ENCODE peak calls at places on chromosomes 12 and 14, in seven cellular contexts. One of them, this sample, is unnamed. For H3K4me1, the result is how much of the 10 kb centered on the place peaks cover.

GRCh38 chr12:14157129-14157747 is 175.8 kb upstream of the GRIN2B start:
- DNase-seq in ovary: no peak
- DNase-seq in cardiac muscle cell: no peak
- DNase-seq in neural progenitor cell: no peak
- DNase-seq in suprapubic skin: no peak
- DNase-seq in ascending aorta: no peak
- DNase-seq in right lobe of liver: no peak
- DNase-seq in this sample: no peak

GRCh38 chr12:123991402-123991951 is 18.5 kb downstream of the ZNF664 start:
- DNase-seq in ovary: no peak
- DNase-seq in cardiac muscle cell: no peak
- DNase-seq in neural progenitor cell: no peak
- DNase-seq in suprapubic skin: no peak
- DNase-seq in ascending aorta: no peak
- DNase-seq in right lobe of liver: no peak
- DNase-seq in this sample: no peak

GRCh38 chr12:91695964-91696363 is 449.7 kb downstream of the BTG1 start:
- DNase-seq in ovary: no peak
- DNase-seq in cardiac muscle cell: no peak
- DNase-seq in neural progenitor cell: no peak
- DNase-seq in suprapubic skin: no peak
- DNase-seq in ascending aorta: no peak
- DNase-seq in right lobe of liver: no peak
- DNase-seq in this sample: no peak

GRCh38 chr14:51094282-51094821 is 553 bp downstream of the TRIM9 start:
- DNase-seq in ovary: peak
- DNase-seq in cardiac muscle cell: peak
- DNase-seq in neural progenitor cell: peak
- DNase-seq in suprapubic skin: no peak
- DNase-seq in ascending aorta: no peak
- DNase-seq in right lobe of liver: peak
- DNase-seq in this sample: no peak

GRCh38 chr14:76546426-76547221 is 170.7 kb downstream of the ESRRB start:
- DNase-seq in ovary: no peak
- DNase-seq in cardiac muscle cell: peak
- DNase-seq in neural progenitor cell: peak
- DNase-seq in suprapubic skin: no peak
- DNase-seq in ascending aorta: no peak
- DNase-seq in right lobe of liver: no peak
- DNase-seq in this sample: no peak

GRCh38 chr14:36519431-36520321 is at the start of gene NKX2-1:
- DNase-seq in ovary: no peak
- DNase-seq in cardiac muscle cell: no peak
- DNase-seq in neural progenitor cell: peak
- DNase-seq in suprapubic skin: no peak
- DNase-seq in ascending aorta: no peak
- DNase-seq in right lobe of liver: no peak
- DNase-seq in this sample: no peak

GRCh38 chr12:10252201-10252600 is 39.5 kb downstream of the GABARAPL1 start:
- DNase-seq in ovary: no peak
- DNase-seq in cardiac muscle cell: no peak
- DNase-seq in neural progenitor cell: no peak
- DNase-seq in suprapubic skin: no peak
- DNase-seq in ascending aorta: no peak
- DNase-seq in right lobe of liver: no peak
- DNase-seq in this sample: no peak

GRCh38 chr12:91818236-91819131 is 327.2 kb downstream of the BTG1 start:
- DNase-seq in ovary: no peak
- DNase-seq in cardiac muscle cell: no peak
- DNase-seq in neural progenitor cell: peak
- DNase-seq in suprapubic skin: no peak
- DNase-seq in ascending aorta: no peak
- DNase-seq in right lobe of liver: no peak
- DNase-seq in this sample: no peak

GRCh38 chr14:89787525-89787924 is 167.0 kb downstream of the EFCAB11 start:
- DNase-seq in ovary: no peak
- DNase-seq in cardiac muscle cell: no peak
- DNase-seq in neural progenitor cell: no peak
- DNase-seq in suprapubic skin: no peak
- DNase-seq in ascending aorta: no peak
- DNase-seq in right lobe of liver: no peak
- DNase-seq in this sample: no peak

GRCh38 chr14:100610511-100611217 is 23.4 kb upstream of the BEGAIN start:
- DNase-seq in ovary: no peak
- DNase-seq in cardiac muscle cell: no peak
- DNase-seq in neural progenitor cell: no peak
- DNase-seq in suprapubic skin: peak
- DNase-seq in ascending aorta: no peak
- DNase-seq in right lobe of liver: peak
- DNase-seq in this sample: no peak

GRCh38 chr14:49134940-49135339 is 451.2 kb downstream of the RPS29 start:
- DNase-seq in ovary: peak
- DNase-seq in cardiac muscle cell: no peak
- DNase-seq in neural progenitor cell: peak
- DNase-seq in suprapubic skin: no peak
- DNase-seq in ascending aorta: no peak
- DNase-seq in right lobe of liver: no peak
- DNase-seq in this sample: no peak

GRCh38 chr12:12474931-12475485 is 87.7 kb downstream of the DUSP16 start:
- DNase-seq in ovary: no peak
- DNase-seq in cardiac muscle cell: no peak
- DNase-seq in neural progenitor cell: no peak
- DNase-seq in suprapubic skin: no peak
- DNase-seq in ascending aorta: no peak
- DNase-seq in right lobe of liver: no peak
- DNase-seq in this sample: no peak

GRCh38 chr12:24561882-24562760 is 386.8 kb downstream of the BCAT1 start:
- DNase-seq in ovary: peak
- DNase-seq in cardiac muscle cell: peak
- DNase-seq in neural progenitor cell: peak
- DNase-seq in suprapubic skin: peak
- DNase-seq in ascending aorta: no peak
- DNase-seq in right lobe of liver: peak
- DNase-seq in this sample: peak

GRCh38 chr14:91004987-91005386 is 55.5 kb downstream of the RPS6KA5 start:
- DNase-seq in ovary: no peak
- DNase-seq in cardiac muscle cell: no peak
- DNase-seq in neural progenitor cell: no peak
- DNase-seq in suprapubic skin: no peak
- DNase-seq in ascending aorta: no peak
- DNase-seq in right lobe of liver: no peak
- DNase-seq in this sample: no peak

GRCh38 chr14:104888489-104889373 is 23.7 kb downstream of the CEP170B start:
- DNase-seq in ovary: peak
- DNase-seq in cardiac muscle cell: no peak
- DNase-seq in neural progenitor cell: no peak
- DNase-seq in suprapubic skin: no peak
- DNase-seq in ascending aorta: no peak
- DNase-seq in right lobe of liver: peak
- DNase-seq in this sample: peak

GRCh38 chr12:114841557-114842251 is 157.7 kb upstream of the TBX3 start:
- DNase-seq in ovary: no peak
- DNase-seq in cardiac muscle cell: no peak
- DNase-seq in neural progenitor cell: no peak
- DNase-seq in suprapubic skin: no peak
- DNase-seq in ascending aorta: no peak
- DNase-seq in right lobe of liver: no peak
- DNase-seq in this sample: no peak

GRCh38 chr12:20513189-20513588 is 144.9 kb downstream of the PDE3A start:
- DNase-seq in ovary: no peak
- DNase-seq in cardiac muscle cell: no peak
- DNase-seq in neural progenitor cell: no peak
- DNase-seq in suprapubic skin: no peak
- DNase-seq in ascending aorta: no peak
- DNase-seq in right lobe of liver: no peak
- DNase-seq in this sample: no peak

GRCh38 chr14:33791971-33792370 is 158.9 kb downstream of the EGLN3 start:
- DNase-seq in ovary: no peak
- DNase-seq in cardiac muscle cell: no peak
- DNase-seq in neural progenitor cell: peak
- DNase-seq in suprapubic skin: no peak
- DNase-seq in ascending aorta: no peak
- DNase-seq in right lobe of liver: no peak
- DNase-seq in this sample: no peak

GRCh38 chr14:68627050-68627867 is 165.6 kb downstream of the ZFP36L1 start:
- DNase-seq in ovary: no peak
- DNase-seq in cardiac muscle cell: no peak
- DNase-seq in neural progenitor cell: no peak
- DNase-seq in suprapubic skin: no peak
- DNase-seq in ascending aorta: no peak
- DNase-seq in right lobe of liver: peak
- DNase-seq in this sample: no peak

GRCh38 chr12:118061011-118061875 is at the start of gene WSB2:
- DNase-seq in ovary: peak
- DNase-seq in cardiac muscle cell: peak
- DNase-seq in neural progenitor cell: peak
- DNase-seq in suprapubic skin: peak
- DNase-seq in ascending aorta: no peak
- DNase-seq in right lobe of liver: peak
- DNase-seq in this sample: peak

GRCh38 chr14:56342419-56342901 is 224.2 kb downstream of the PELI2 start:
- DNase-seq in ovary: no peak
- DNase-seq in cardiac muscle cell: no peak
- DNase-seq in neural progenitor cell: no peak
- DNase-seq in suprapubic skin: no peak
- DNase-seq in ascending aorta: no peak
- DNase-seq in right lobe of liver: no peak
- DNase-seq in this sample: no peak

GRCh38 chr12:1594045-1594294 is 411 bp downstream of the FBXL14 start:
- DNase-seq in ovary: peak
- DNase-seq in cardiac muscle cell: no peak
- DNase-seq in neural progenitor cell: peak
- DNase-seq in suprapubic skin: no peak
- DNase-seq in ascending aorta: no peak
- DNase-seq in right lobe of liver: peak
- DNase-seq in this sample: peak

GRCh38 chr12:20063116-20063515 is 305.2 kb upstream of the PDE3A start:
- DNase-seq in ovary: no peak
- DNase-seq in cardiac muscle cell: no peak
- DNase-seq in neural progenitor cell: no peak
- DNase-seq in suprapubic skin: no peak
- DNase-seq in ascending aorta: no peak
- DNase-seq in right lobe of liver: no peak
- DNase-seq in this sample: no peak

GRCh38 chr14:102993523-102993922 is 63.8 kb downstream of the CDC42BPB start:
- DNase-seq in ovary: no peak
- DNase-seq in cardiac muscle cell: no peak
- DNase-seq in neural progenitor cell: no peak
- DNase-seq in suprapubic skin: no peak
- DNase-seq in ascending aorta: no peak
- DNase-seq in right lobe of liver: no peak
- DNase-seq in this sample: no peak

GRCh38 chr12:15978431-15978950 is 67.4 kb downstream of the DERA start:
- DNase-seq in ovary: no peak
- DNase-seq in cardiac muscle cell: peak
- DNase-seq in neural progenitor cell: no peak
- DNase-seq in suprapubic skin: no peak
- DNase-seq in ascending aorta: no peak
- DNase-seq in right lobe of liver: no peak
- DNase-seq in this sample: no peak
- H3K27ac ChIP-seq in ovary: no peak
- H3K27ac ChIP-seq in cardiac muscle cell: peak
- H3K27ac ChIP-seq in neural progenitor cell: no peak
- H3K27ac ChIP-seq in suprapubic skin: no peak
- H3K27ac ChIP-seq in ascending aorta: peak
- H3K27ac ChIP-seq in right lobe of liver: no peak
- H3K27ac ChIP-seq in this sample: peak

GRCh38 chr12:120978296-120979219 is at the start of gene HNF1A:
- DNase-seq in ovary: no peak
- DNase-seq in cardiac muscle cell: no peak
- DNase-seq in neural progenitor cell: no peak
- DNase-seq in suprapubic skin: no peak
- DNase-seq in ascending aorta: no peak
- DNase-seq in right lobe of liver: peak
- DNase-seq in this sample: no peak
- H3K4me3 ChIP-seq in ovary: peak
- H3K4me3 ChIP-seq in cardiac muscle cell: no peak
- H3K4me3 ChIP-seq in neural progenitor cell: no peak
- H3K4me3 ChIP-seq in suprapubic skin: no peak
- H3K4me3 ChIP-seq in ascending aorta: peak
- H3K4me3 ChIP-seq in right lobe of liver: peak
- H3K4me3 ChIP-seq in this sample: no peak

GRCh38 chr12:128789356-128789929 is 34.3 kb downstream of the SLC15A4 start:
- DNase-seq in ovary: no peak
- DNase-seq in cardiac muscle cell: no peak
- DNase-seq in neural progenitor cell: no peak
- DNase-seq in suprapubic skin: no peak
- DNase-seq in ascending aorta: no peak
- DNase-seq in right lobe of liver: no peak
- DNase-seq in this sample: no peak
- H3K4me1 ChIP-seq in ovary: under half
- H3K4me1 ChIP-seq in cardiac muscle cell: under half
- H3K4me1 ChIP-seq in neural progenitor cell: under half
- H3K4me1 ChIP-seq in suprapubic skin: under half
- H3K4me1 ChIP-seq in ascending aorta: under half
- H3K4me1 ChIP-seq in right lobe of liver: under half
- H3K4me1 ChIP-seq in this sample: under half

DNA sequence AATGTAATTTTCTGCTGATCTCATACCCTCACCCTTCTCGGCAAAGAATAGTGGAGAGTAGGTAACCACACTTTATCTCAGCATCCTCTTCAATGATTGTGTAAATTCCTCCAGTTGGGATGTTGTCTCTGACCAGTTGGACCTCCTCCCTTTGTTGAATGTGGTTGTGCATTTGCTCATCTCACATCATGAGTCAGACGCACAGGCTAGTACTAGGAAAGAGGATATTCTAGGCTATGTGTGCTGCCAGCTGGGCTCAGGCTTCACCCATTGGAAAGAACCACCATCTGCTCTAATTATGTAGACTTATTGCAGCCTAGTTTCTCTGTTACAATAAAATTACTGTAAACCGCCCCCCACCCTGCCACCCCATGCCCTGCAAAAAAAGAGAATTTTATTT is 90.3 kb downstream of the LMO3 start:
- DNase-seq in ovary: no peak
- DNase-seq in cardiac muscle cell: no peak
- DNase-seq in neural progenitor cell: no peak
- DNase-seq in suprapubic skin: no peak
- DNase-seq in ascending aorta: no peak
- DNase-seq in right lobe of liver: no peak
- DNase-seq in this sample: no peak
- H3K27ac ChIP-seq in ovary: no peak
- H3K27ac ChIP-seq in cardiac muscle cell: no peak
- H3K27ac ChIP-seq in neural progenitor cell: no peak
- H3K27ac ChIP-seq in suprapubic skin: no peak
- H3K27ac ChIP-seq in ascending aorta: no peak
- H3K27ac ChIP-seq in right lobe of liver: no peak
- H3K27ac ChIP-seq in this sample: no peak

GRCh38 chr14:65456247-65456646 is 43.7 kb downstream of the FUT8 start:
- DNase-seq in ovary: no peak
- DNase-seq in cardiac muscle cell: no peak
- DNase-seq in neural progenitor cell: no peak
- DNase-seq in suprapubic skin: no peak
- DNase-seq in ascending aorta: no peak
- DNase-seq in right lobe of liver: no peak
- DNase-seq in this sample: no peak
- H3K4me3 ChIP-seq in ovary: no peak
- H3K4me3 ChIP-seq in cardiac muscle cell: no peak
- H3K4me3 ChIP-seq in neural progenitor cell: no peak
- H3K4me3 ChIP-seq in suprapubic skin: no peak
- H3K4me3 ChIP-seq in ascending aorta: no peak
- H3K4me3 ChIP-seq in right lobe of liver: no peak
- H3K4me3 ChIP-seq in this sample: no peak

This sample was measured in left ventricle myocardium inferior.